ENCODE peak calls at places on chromosome 1, in eight cellular contexts. E is aorta, R is PC-3, G is heart left ventricle, H is neuronal stem cell, Z is stomach, U is colonic mucosa, P is lung. K is an unnamed sample. For H3K4me1, the result is how much of the 10 kb centered on the place peaks cover.

GRCh38 chr1:154342836-154343472 is 17.6 kb downstream of the ATP8B2 start:
- DNase-seq in E (peak), R (no peak), G (no peak), H (no peak), Z (peak), U (no peak), P (no peak), K (peak)

GRCh38 chr1:75131593-75132420 is 2.4 kb upstream of the LHX8 start:
- DNase-seq in E (no peak), R (no peak), G (no peak), H (peak), Z (no peak), U (no peak), P (no peak), K (no peak)

GRCh38 chr1:9181176-9181906 is 52.4 kb upstream of the GPR157 start:
- DNase-seq in E (peak), R (peak), G (peak), H (peak), Z (peak), U (peak), P (peak), K (peak)

GRCh38 chr1:43464840-43465693 is 11.3 kb upstream of the HYI start:
- DNase-seq in E (no peak), R (no peak), G (no peak), H (no peak), Z (no peak), U (no peak), P (no peak), K (no peak)

GRCh38 chr1:10530281-10530740 is 55.6 kb downstream of the PEX14 start:
- DNase-seq in E (peak), R (no peak), G (peak), H (peak), Z (peak), U (no peak), P (peak), K (peak)

GRCh38 chr1:216221260-216221700 is 202.0 kb downstream of the USH2A start:
- DNase-seq in E (no peak), R (peak), G (no peak), H (peak), Z (peak), U (peak), P (no peak), K (peak)

GRCh38 chr1:56389813-56390539 is 189.4 kb downstream of the PLPP3 start:
- DNase-seq in E (no peak), R (peak), G (no peak), H (peak), Z (no peak), U (no peak), P (peak), K (no peak)

GRCh38 chr1:154344977-154345837 is 19.9 kb downstream of the ATP8B2 start:
- DNase-seq in E (peak), R (peak), G (no peak), H (no peak), Z (peak), U (peak), P (no peak), K (peak)

GRCh38 chr1:7505871-7506676 is 265.0 kb upstream of the VAMP3 start:
- DNase-seq in E (no peak), R (no peak), G (no peak), H (no peak), Z (no peak), U (no peak), P (no peak), K (no peak)

GRCh38 chr1:192793983-192794767 is 14.7 kb upstream of the RGS2 start:
- DNase-seq in E (no peak), R (no peak), G (no peak), H (no peak), Z (no peak), U (no peak), P (no peak), K (no peak)

GRCh38 chr1:53771648-53772047 is 32.7 kb upstream of the GLIS1 start:
- DNase-seq in E (no peak), R (peak), G (no peak), H (no peak), Z (no peak), U (no peak), P (no peak), K (no peak)

GRCh38 chr1:149845416-149845815 is 54.0 kb upstream of the BOLA1 start:
- DNase-seq in E (no peak), R (no peak), G (no peak), H (no peak), Z (no peak), U (peak), P (no peak), K (no peak)

GRCh38 chr1:32074841-32075240 is 2.1 kb downstream of the TMEM39B start:
- DNase-seq in E (no peak), R (no peak), G (no peak), H (no peak), Z (no peak), U (no peak), P (no peak), K (no peak)

GRCh38 chr1:8155528-8156186 is 129.5 kb upstream of the ERRFI1 start:
- DNase-seq in E (peak), R (peak), G (no peak), H (peak), Z (peak), U (no peak), P (peak), K (no peak)

GRCh38 chr1:210373878-210374599 is 45.3 kb downstream of the HHAT start:
- DNase-seq in E (no peak), R (peak), G (no peak), H (peak), Z (peak), U (peak), P (peak), K (peak)

GRCh38 chr1:180838535-180838934 is 74.2 kb upstream of the KIAA1614 start:
- DNase-seq in E (no peak), R (no peak), G (no peak), H (no peak), Z (no peak), U (no peak), P (no peak), K (no peak)

GRCh38 chr1:24765308-24765988 is 20.2 kb downstream of the CLIC4 start:
- DNase-seq in E (no peak), R (no peak), G (no peak), H (no peak), Z (no peak), U (no peak), P (no peak), K (no peak)

GRCh38 chr1:167056529-167057296 is 33.5 kb downstream of the GPA33 start:
- DNase-seq in E (no peak), R (no peak), G (no peak), H (no peak), Z (no peak), U (no peak), P (no peak), K (no peak)

GRCh38 chr1:87684786-87685185 is 356.1 kb downstream of the LMO4 start:
- DNase-seq in E (no peak), R (no peak), G (peak), H (no peak), Z (no peak), U (no peak), P (no peak), K (peak)

GRCh38 chr1:64187646-64188045 is 15.8 kb upstream of the UBE2U start:
- DNase-seq in E (no peak), R (peak), G (no peak), H (no peak), Z (no peak), U (no peak), P (no peak), K (no peak)

GRCh38 chr1:180513531-180513930 is 11.2 kb upstream of the ACBD6 start:
- DNase-seq in E (no peak), R (no peak), G (no peak), H (no peak), Z (no peak), U (no peak), P (no peak), K (no peak)

GRCh38 chr1:228544021-228544850 is 57.1 kb downstream of the RNF187 start:
- DNase-seq in E (no peak), R (peak), G (no peak), H (no peak), Z (no peak), U (no peak), P (no peak), K (no peak)

GRCh38 chr1:165034136-165034535 is 322.4 kb downstream of the LMX1A start:
- DNase-seq in E (no peak), R (peak), G (no peak), H (no peak), Z (no peak), U (no peak), P (no peak), K (no peak)

GRCh38 chr1:46446646-46447498 is 42.8 kb upstream of the DMBX1 start:
- DNase-seq in E (peak), R (peak), G (peak), H (peak), Z (peak), U (peak), P (peak), K (peak)

GRCh38 chr1:53266038-53266437 is 27.7 kb upstream of the MAGOH start:
- DNase-seq in E (no peak), R (peak), G (no peak), H (no peak), Z (no peak), U (no peak), P (no peak), K (no peak)

GRCh38 chr1:2194898-2195673 is 514 bp upstream of the FAAP20 start:
- DNase-seq in E (peak), R (peak), G (peak), H (peak), Z (peak), U (peak), P (peak), K (peak)
- H3K4me1 ChIP-seq in E (under half), R (half or more), G (half or more), H (under half), Z (half or more), U (under half), P (under half), K (half or more)

GRCh38 chr1:15704526-15705183 is 20.5 kb downstream of the PLEKHM2 start:
- DNase-seq in E (no peak), R (no peak), G (no peak), H (no peak), Z (no peak), U (no peak), P (no peak), K (no peak)
- H3K4me1 ChIP-seq in E (under half), R (under half), G (half or more), H (under half), Z (under half), U (under half), P (under half), K (under half)

GRCh38 chr1:202568466-202569196 is 141.6 kb downstream of the SYT2 start:
- DNase-seq in E (no peak), R (no peak), G (no peak), H (no peak), Z (no peak), U (no peak), P (no peak), K (no peak)
- H3K4me1 ChIP-seq in E (under half), R (under half), G (half or more), H (under half), Z (under half), U (under half), P (under half), K (under half)

GRCh38 chr1:235907187-235907896 is 40.6 kb upstream of the LYST start:
- DNase-seq in E (no peak), R (no peak), G (no peak), H (no peak), Z (no peak), U (no peak), P (no peak), K (no peak)
- H3K4me1 ChIP-seq in E (under half), R (under half), G (under half), H (under half), Z (under half), U (under half), P (under half), K (under half)

GRCh38 chr1:214917081-214917635 is 165.4 kb upstream of the KCNK2 start:
- DNase-seq in E (no peak), R (no peak), G (no peak), H (no peak), Z (no peak), U (no peak), P (no peak), K (no peak)

DNA sequence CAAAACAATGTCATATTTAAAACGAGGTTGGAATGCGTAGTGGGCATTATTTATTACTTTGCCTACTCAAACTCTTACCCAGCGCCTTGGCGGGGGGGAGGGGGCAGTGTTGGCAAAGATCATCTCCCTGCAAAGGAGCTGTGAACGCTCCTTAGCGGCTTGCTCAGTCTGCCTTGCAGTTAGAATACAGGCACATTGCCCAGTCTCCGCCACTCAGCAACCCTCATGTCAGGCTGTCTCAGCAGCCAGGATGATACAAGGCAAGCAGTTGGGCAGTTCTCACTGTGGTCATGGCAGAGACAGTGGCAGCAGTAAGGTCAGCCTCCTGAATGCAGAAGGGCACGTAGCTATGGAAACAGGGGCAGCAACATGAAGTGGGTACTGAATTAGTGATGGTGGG is 170.4 kb upstream of the KCNK2 start:
- DNase-seq in E (no peak), R (no peak), G (no peak), H (no peak), Z (no peak), U (no peak), P (no peak), K (no peak)
- H3K4me1 ChIP-seq in E (under half), R (under half), G (under half), H (under half), Z (under half), U (under half), P (under half), K (under half)

GRCh38 chr1:89826594-89826993 is 5.8 kb downstream of the LRRC8D start:
- DNase-seq in E (no peak), R (peak), G (no peak), H (no peak), Z (no peak), U (no peak), P (no peak), K (no peak)
- H3K4me1 ChIP-seq in E (under half), R (under half), G (under half), H (under half), Z (under half), U (under half), P (under half), K (under half)

GRCh38 chr1:60111118-60111517 is 37.5 kb upstream of the C1orf87 start:
- DNase-seq in E (no peak), R (no peak), G (no peak), H (no peak), Z (no peak), U (no peak), P (no peak), K (no peak)

GRCh38 chr1:60118119-60118518 is 44.5 kb upstream of the C1orf87 start:
- DNase-seq in E (no peak), R (no peak), G (no peak), H (no peak), Z (no peak), U (no peak), P (no peak), K (no peak)

GRCh38 chr1:60114735-60115318 is 41.3 kb upstream of the C1orf87 start:
- DNase-seq in E (no peak), R (no peak), G (no peak), H (peak), Z (no peak), U (no peak), P (no peak), K (no peak)
- H3K4me1 ChIP-seq in E (under half), R (under half), G (under half), H (under half), Z (under half), U (under half), P (under half), K (under half)